ENCODE peak calls at places on chromosomes 2 and 18, in ten cellular contexts. M is effector memory CD4-positive, alpha-beta T cell; A is uterus; V is CD8-positive, alpha-beta memory T cell; P is tibial nerve; J is heart right ventricle; G is AG04450; C is sigmoid colon; K is spleen; B is HL-60. S is an unnamed sample.

GRCh38 chr18:22102948-22103663 is 66.3 kb upstream of the GATA6 start:
- DNase-seq in J (no peak), A (peak; percentile 36), C (no peak), M (no peak), G (no peak), P (no peak), V (no peak), B (no peak), K (no peak), S (no peak)

GRCh38 chr2:71939588-71940535 is 207.8 kb downstream of the CYP26B1 start:
- DNase-seq in J (peak; percentile 46), A (no peak), V (no peak), G (no peak), K (peak; percentile 71), C (no peak), P (peak; percentile 46), M (no peak), B (no peak), S (no peak)

GRCh38 chr2:3754280-3754679 is 50.9 kb downstream of the DCDC2C start:
- DNase-seq in A (no peak), K (no peak), V (no peak), G (no peak), C (peak; percentile 28), M (no peak), J (no peak), P (no peak), B (no peak), S (no peak)

GRCh38 chr2:237511885-237512405 is 24.9 kb downstream of the MLPH start:
- DNase-seq in C (no peak), V (no peak), G (no peak), B (no peak), A (no peak), K (no peak), J (no peak), M (no peak), P (no peak), S (no peak)

GRCh38 chr2:205448189-205448588 is 234.1 kb upstream of the NRP2 start:
- DNase-seq in P (no peak), M (no peak), A (no peak), C (no peak), J (no peak), G (no peak), K (no peak), B (no peak), V (no peak), S (no peak)

GRCh38 chr2:134468093-134468640 is 214.3 kb downstream of the MGAT5 start:
- DNase-seq in M (no peak), V (no peak), C (no peak), B (no peak), A (no peak), J (no peak), G (no peak), K (no peak), P (no peak), S (no peak)

GRCh38 chr2:138712212-138712979 is 67.8 kb downstream of the NXPH2 start:
- DNase-seq in P (no peak), C (no peak), K (no peak), V (no peak), G (no peak), J (no peak), B (no peak), M (no peak), A (no peak), S (no peak)

GRCh38 chr18:79877163-79878091 is 74.0 kb downstream of the SLC66A2 start:
- DNase-seq in K (peak; percentile 63), G (no peak), P (peak; percentile 11), J (no peak), A (no peak), M (no peak), B (no peak), V (no peak), C (no peak), S (peak; percentile 38)

GRCh38 chr2:73897240-73897583 is 4.4 kb downstream of the ACTG2 start:
- DNase-seq in M (no peak), J (no peak), C (peak; percentile 68), V (no peak), G (no peak), P (no peak), K (no peak), A (no peak), B (no peak), S (no peak)

GRCh38 chr2:73902284-73902683 is 9.5 kb downstream of the ACTG2 start:
- DNase-seq in B (no peak), K (no peak), J (no peak), V (no peak), C (peak; percentile 17), G (no peak), P (no peak), A (no peak), M (no peak), S (no peak)

GRCh38 chr2:73901143-73901542 is 8.3 kb downstream of the ACTG2 start:
- DNase-seq in C (peak; percentile 58), P (no peak), B (no peak), A (no peak), K (no peak), V (no peak), J (no peak), G (no peak), M (no peak), S (no peak)

GRCh38 chr2:73897934-73898333 is 5.1 kb downstream of the ACTG2 start:
- DNase-seq in C (peak; percentile 87), G (no peak), V (no peak), K (no peak), A (no peak), M (no peak), P (no peak), B (no peak), J (no peak), S (no peak)

DNA sequence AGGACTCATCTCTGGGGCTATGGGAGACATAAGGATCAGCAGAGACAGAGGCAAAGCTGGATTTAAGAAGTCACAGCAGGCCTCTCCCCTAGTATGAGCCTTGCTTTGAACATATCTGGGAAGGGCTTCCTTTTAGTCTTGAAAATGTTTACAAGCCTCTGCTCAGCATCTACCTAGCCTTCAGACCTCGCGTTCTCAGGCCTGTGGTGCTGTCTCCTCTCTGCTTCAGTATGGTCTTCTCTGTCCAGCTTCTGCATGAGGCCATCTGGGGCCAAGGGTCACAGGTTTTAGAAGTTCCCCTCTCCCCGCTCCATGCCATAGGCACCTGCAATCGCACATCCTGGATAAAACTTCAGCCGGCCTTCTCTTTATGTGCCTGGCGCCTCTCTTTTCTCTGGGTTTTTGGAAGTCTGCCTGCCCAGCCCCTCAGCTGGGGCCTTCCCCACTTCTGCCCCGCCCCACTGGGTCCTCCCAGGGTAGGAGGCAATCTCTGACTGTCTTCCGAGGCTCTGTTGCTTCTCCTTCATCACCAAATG is 7.1 kb downstream of the ACTG2 start:
- DNase-seq in A (no peak), M (no peak), P (no peak), J (no peak), B (no peak), C (peak; percentile 52), V (no peak), G (no peak), K (no peak), S (no peak)
- H3K27ac ChIP-seq in A (peak overlapping the region; percentile 93), M (no peak overlapping the region), P (no peak overlapping the region), J (no peak overlapping the region), B (no peak overlapping the region), C (peak overlapping the region; percentile 92), V (no peak overlapping the region), G (peak overlapping the region; percentile 39), K (no peak overlapping the region), S (peak overlapping the region; percentile 13)

DNA sequence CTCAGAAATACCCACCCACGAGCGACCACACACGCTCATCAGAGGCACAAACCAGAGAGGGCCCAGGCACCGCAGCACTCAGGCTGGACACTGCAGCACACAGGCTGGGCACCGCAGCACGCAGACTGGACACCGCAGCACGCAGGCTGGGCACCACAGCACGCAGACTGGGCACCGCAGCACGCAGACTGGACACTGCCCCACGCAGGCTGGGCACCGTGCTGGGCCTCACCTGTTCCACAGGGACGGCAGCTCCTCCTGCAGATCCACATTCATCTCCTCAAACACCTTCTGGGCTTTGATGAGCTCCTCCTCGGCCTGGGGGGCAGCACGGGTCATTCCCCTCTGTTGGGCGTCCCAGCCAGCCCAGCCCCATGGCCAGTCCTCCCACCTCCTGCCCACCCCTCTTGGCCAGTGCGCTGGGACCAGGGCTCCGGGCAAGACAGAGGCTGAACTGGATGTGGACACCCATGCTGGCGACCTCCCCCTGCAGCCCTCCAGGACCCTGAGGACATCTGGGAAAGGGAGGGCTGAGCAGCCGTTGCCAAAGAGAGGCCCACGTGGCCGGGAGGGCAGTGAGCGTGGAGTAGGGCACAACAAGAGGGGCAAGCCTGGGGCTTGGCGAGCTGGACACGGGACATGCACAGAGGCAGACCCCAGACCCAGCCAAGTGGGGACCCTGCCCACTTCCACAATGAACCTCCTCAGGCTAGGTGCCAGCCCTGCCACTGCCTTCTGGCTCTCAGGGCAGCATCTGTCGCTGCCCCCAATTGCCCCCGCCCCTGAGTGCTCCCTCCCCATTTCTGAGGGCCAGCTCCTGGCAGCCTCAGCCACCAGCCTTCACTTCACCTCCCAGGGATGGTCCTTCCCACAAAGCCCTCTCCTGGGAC is 43.0 kb downstream of the BIN1 start:
- DNase-seq in P (no peak), C (peak; percentile 76), V (no peak), G (no peak), K (no peak), J (no peak), M (no peak), B (no peak), A (no peak), S (no peak)
- H3K27ac ChIP-seq in P (peak overlapping the region; percentile 91), C (peak overlapping the region; percentile 67), V (peak overlapping the region; percentile 57), G (peak overlapping the region; percentile 91), K (peak overlapping the region; percentile 70), J (peak overlapping the region; percentile 63), M (peak overlapping the region; percentile 26), B (peak overlapping the region; percentile 22), A (peak overlapping the region; percentile 85), S (peak overlapping the region; percentile 82)

GRCh38 chr2:85769987-85770362 is 16.2 kb downstream of the ATOH8 start:
- DNase-seq in C (no peak), M (no peak), K (no peak), V (no peak), A (no peak), G (no peak), P (no peak), J (no peak), B (no peak), S (no peak)

GRCh38 chr2:85769236-85769986 is 15.6 kb downstream of the ATOH8 start:
- DNase-seq in B (no peak), P (no peak), C (no peak), M (no peak), A (no peak), G (no peak), J (no peak), K (no peak), V (no peak), S (no peak)

GRCh38 chr2:85771486-85771885 is 17.7 kb downstream of the ATOH8 start:
- DNase-seq in B (no peak), M (no peak), K (no peak), J (no peak), P (no peak), A (no peak), C (no peak), V (no peak), G (no peak), S (no peak)

GRCh38 chr2:85770786-85771409 is 17.1 kb downstream of the ATOH8 start:
- DNase-seq in K (no peak), A (no peak), M (no peak), P (no peak), V (no peak), J (no peak), G (no peak), B (no peak), C (no peak), S (no peak)

DNA sequence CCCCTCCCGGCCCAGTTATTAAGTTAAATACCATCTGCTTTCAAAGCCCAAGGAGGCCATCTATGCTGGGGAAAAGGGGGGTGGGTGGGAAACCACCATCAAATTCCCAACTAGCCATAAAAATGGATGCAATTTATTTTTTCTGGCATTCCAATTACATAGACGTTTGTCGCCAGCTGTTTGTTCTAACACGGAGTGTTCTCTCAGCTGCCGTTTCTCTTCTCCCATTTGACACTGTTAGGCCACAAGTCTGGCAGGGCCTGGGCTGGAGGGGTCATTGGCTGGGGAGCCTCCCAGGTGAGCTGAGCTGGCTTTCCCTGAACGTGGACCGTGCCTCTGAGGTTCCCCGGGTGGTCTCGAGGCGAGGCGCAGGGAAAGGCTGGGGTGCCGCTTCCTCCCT is 16.6 kb downstream of the ATOH8 start:
- DNase-seq in M (no peak), A (no peak), B (no peak), G (no peak), P (no peak), K (no peak), V (no peak), J (no peak), C (no peak), S (no peak)
- H3K27ac ChIP-seq in M (no peak overlapping the region), A (peak overlapping the region; percentile 82), B (no peak overlapping the region), G (no peak overlapping the region), P (peak overlapping the region; percentile 90), K (peak overlapping the region; percentile 71), V (no peak overlapping the region), J (peak overlapping the region; percentile 73), C (peak overlapping the region; percentile 88), S (peak overlapping the region; percentile 93)

DNA sequence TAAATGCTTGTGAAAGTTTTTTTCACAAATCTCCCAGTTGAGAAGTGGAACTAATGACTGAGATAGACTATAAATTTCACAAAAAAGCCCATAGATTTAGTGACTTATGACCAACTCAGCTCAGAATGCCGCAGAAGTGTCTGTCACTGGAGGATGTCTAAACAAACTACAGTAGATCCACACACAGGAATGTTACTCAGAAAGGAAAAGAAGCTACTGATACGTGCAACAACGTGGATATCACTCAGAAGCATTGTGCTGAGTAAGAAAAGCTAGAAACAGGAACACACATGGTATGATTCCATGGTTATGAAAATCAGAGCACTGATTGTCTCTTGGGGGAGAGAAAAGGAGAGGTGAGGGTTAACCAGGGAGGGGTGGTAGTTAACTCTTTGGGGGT is 151.9 kb downstream of the DOCK10 start:
- DNase-seq in M (no peak), C (no peak), P (no peak), A (no peak), K (no peak), G (no peak), V (no peak), B (no peak), J (no peak), S (no peak)
- H3K27ac ChIP-seq in M (no peak overlapping the region), C (no peak overlapping the region), P (no peak overlapping the region), A (no peak overlapping the region), K (peak overlapping the region; percentile 4), G (no peak overlapping the region), V (no peak overlapping the region), B (no peak overlapping the region), J (no peak overlapping the region), S (no peak overlapping the region)